ENCODE peak calls at places on chromosome 7, in four cellular contexts. Y is A549, Q is HepG2, O is H1. U is an unnamed sample.

GRCh38 chr7:378551-379455 is 88.8 kb downstream of the FOXL3 start:
- DNase-seq in Y (no peak), Q (no peak), O (no peak), U (no peak)

GRCh38 chr7:98240961-98241673 is 10.9 kb downstream of the TECPR1 start:
- DNase-seq in Y (peak; percentile 51), Q (peak; percentile 27), O (peak; percentile 86), U (peak; percentile 66)

GRCh38 chr7:92159-92767 is 100.1 kb upstream of the FAM20C start:
- DNase-seq in Y (no peak), Q (no peak), O (peak; percentile 37), U (no peak)

GRCh38 chr7:508461-509170 is 11.0 kb downstream of the PDGFA start:
- DNase-seq in Y (no peak), Q (no peak), O (no peak), U (no peak)

GRCh38 chr7:79683185-79683890 is 229.9 kb upstream of the MAGI2 start:
- DNase-seq in Y (no peak), Q (no peak), O (no peak), U (no peak)

GRCh38 chr7:27173412-27174076 is 576 bp downstream of the HOXA10 start:
- DNase-seq in Y (no peak), Q (no peak), O (peak; percentile 73), U (no peak)

GRCh38 chr7:122161628-122162027 is 17.6 kb upstream of the AASS start:
- DNase-seq in Y (no peak), Q (no peak), O (no peak), U (no peak)

GRCh38 chr7:140003913-140004382 is 58.8 kb downstream of the PARP12 start:
- DNase-seq in Y (peak; percentile 63), Q (peak; percentile 43), O (peak; percentile 64), U (peak; percentile 84)

GRCh38 chr7:47941136-47941844 is 7.0 kb downstream of the PKD1L1 start:
- DNase-seq in Y (no peak), Q (no peak), O (no peak), U (no peak)

GRCh38 chr7:101747758-101748345 is 69.6 kb upstream of the CUX1 start:
- DNase-seq in Y (no peak), Q (no peak), O (no peak), U (no peak)

GRCh38 chr7:92297736-92298135 is 52.0 kb downstream of the ANKIB1 start:
- DNase-seq in Y (no peak), Q (no peak), O (no peak), U (no peak)

GRCh38 chr7:1708640-1709249 is 38.7 kb downstream of the ELFN1 start:
- DNase-seq in Y (no peak), Q (no peak), O (peak; percentile 26), U (no peak)

GRCh38 chr7:7956531-7957221 is 11.9 kb upstream of the GLCCI1 start:
- DNase-seq in Y (no peak), Q (no peak), O (no peak), U (no peak)

GRCh38 chr7:151366141-151366871 is 24.7 kb downstream of the NUB1 start:
- DNase-seq in Y (no peak), Q (no peak), O (peak; percentile 29), U (no peak)

GRCh38 chr7:30683839-30684238 is 1.6 kb upstream of the CRHR2 start:
- DNase-seq in Y (no peak), Q (no peak), O (no peak), U (no peak)

GRCh38 chr7:93327006-93327633 is 95.0 kb downstream of the VPS50 start:
- DNase-seq in Y (no peak), Q (no peak), O (no peak), U (no peak)

GRCh38 chr7:12524794-12525386 is 45.6 kb upstream of the SCIN start:
- DNase-seq in Y (peak; percentile 60), Q (peak; percentile 33), O (no peak), U (peak; percentile 20)

GRCh38 chr7:139773372-139773771 is 4.4 kb downstream of the HIPK2 start:
- DNase-seq in Y (no peak), Q (no peak), O (no peak), U (no peak)

GRCh38 chr7:102044984-102045673 is 227.7 kb downstream of the CUX1 start:
- DNase-seq in Y (no peak), Q (no peak), O (no peak), U (no peak)

GRCh38 chr7:49398236-49398635 is 375.2 kb upstream of the VWC2 start:
- DNase-seq in Y (no peak), Q (no peak), O (no peak), U (no peak)

GRCh38 chr7:82050792-82051191 is 280.9 kb upstream of the HGF start:
- DNase-seq in Y (peak; percentile 59), Q (no peak), O (no peak), U (no peak)

GRCh38 chr7:127751723-127752448 is 99.9 kb downstream of the SND1 start:
- DNase-seq in Y (no peak), Q (no peak), O (no peak), U (no peak)

GRCh38 chr7:128026551-128026950 is 4.7 kb downstream of the LRRC4 start:
- DNase-seq in Y (no peak), Q (no peak), O (no peak), U (no peak)

GRCh38 chr7:138527746-138528223 is 67.7 kb downstream of the TRIM24 start:
- DNase-seq in Y (peak; percentile 54), Q (peak; percentile 25), O (no peak), U (peak; percentile 56)

GRCh38 chr7:140668641-140669040 is 4.1 kb upstream of the ADCK2 start:
- DNase-seq in Y (no peak), Q (no peak), O (no peak), U (no peak)

GRCh38 chr7:25877802-25878789 is 273.9 kb upstream of the NFE2L3 start:
- DNase-seq in Y (no peak), Q (no peak), O (no peak), U (no peak)

GRCh38 chr7:128939861-128940410 is 2.2 kb downstream of the IRF5 start:
- DNase-seq in Y (no peak), Q (no peak), O (no peak), U (peak; percentile 62)

GRCh38 chr7:20777377-20778062 is 9.2 kb downstream of the SP8 start:
- DNase-seq in Y (no peak), Q (no peak), O (peak; percentile 71), U (no peak)

GRCh38 chr7:132035517-132036362 is 479.3 kb upstream of the PODXL start:
- DNase-seq in Y (no peak), Q (no peak), O (no peak), U (no peak)

GRCh38 chr7:104272767-104273384 is 55.5 kb upstream of the LHFPL3 start:
- DNase-seq in Y (peak; percentile 41), Q (peak; percentile 36), O (no peak), U (peak; percentile 29)

GRCh38 chr7:41900532-41900931 is 197.6 kb upstream of the INHBA start:
- DNase-seq in Y (no peak), Q (no peak), O (no peak), U (no peak)

GRCh38 chr7:88835147-88835728 is 39.7 kb upstream of the TEX47 start:
- DNase-seq in Y (peak; percentile 37), Q (peak; percentile 27), O (no peak), U (peak; percentile 24)

GRCh38 chr7:99928994-99929729 is at the start of gene GJC3:
- DNase-seq in Y (peak; percentile 75), Q (peak; percentile 70), O (peak; percentile 82), U (peak; percentile 76)

GRCh38 chr7:130695840-130696239 is 9.5 kb upstream of the TSGA13 start:
- DNase-seq in Y (peak; percentile 64), Q (peak; percentile 36), O (no peak), U (peak; percentile 62)
- TF ChIP-seq PHF8 in Y (no peak), Q (no peak), O (no peak), U (no peak)

GRCh38 chr7:111137296-111138195 is 46.6 kb downstream of the LRRN3 start:
- DNase-seq in Y (no peak), Q (no peak), O (no peak), U (no peak)
- TF ChIP-seq PHF8 in Y (no peak), Q (no peak), O (no peak), U (no peak)

GRCh38 chr7:35839860-35840854 is 39.3 kb downstream of the SEPTIN7 start:
- DNase-seq in Y (peak; percentile 9), Q (no peak), O (no peak), U (no peak)
- TF ChIP-seq PHF8 in Y (no peak), Q (no peak), O (no peak), U (no peak)

GRCh38 chr7:35536396-35536826 is 158.5 kb downstream of the HERPUD2 start:
- DNase-seq in Y (no peak), Q (peak; percentile 39), O (no peak), U (no peak)
- TF ChIP-seq PHF8 in Y (no peak), Q (no peak), O (no peak), U (no peak)

DNA sequence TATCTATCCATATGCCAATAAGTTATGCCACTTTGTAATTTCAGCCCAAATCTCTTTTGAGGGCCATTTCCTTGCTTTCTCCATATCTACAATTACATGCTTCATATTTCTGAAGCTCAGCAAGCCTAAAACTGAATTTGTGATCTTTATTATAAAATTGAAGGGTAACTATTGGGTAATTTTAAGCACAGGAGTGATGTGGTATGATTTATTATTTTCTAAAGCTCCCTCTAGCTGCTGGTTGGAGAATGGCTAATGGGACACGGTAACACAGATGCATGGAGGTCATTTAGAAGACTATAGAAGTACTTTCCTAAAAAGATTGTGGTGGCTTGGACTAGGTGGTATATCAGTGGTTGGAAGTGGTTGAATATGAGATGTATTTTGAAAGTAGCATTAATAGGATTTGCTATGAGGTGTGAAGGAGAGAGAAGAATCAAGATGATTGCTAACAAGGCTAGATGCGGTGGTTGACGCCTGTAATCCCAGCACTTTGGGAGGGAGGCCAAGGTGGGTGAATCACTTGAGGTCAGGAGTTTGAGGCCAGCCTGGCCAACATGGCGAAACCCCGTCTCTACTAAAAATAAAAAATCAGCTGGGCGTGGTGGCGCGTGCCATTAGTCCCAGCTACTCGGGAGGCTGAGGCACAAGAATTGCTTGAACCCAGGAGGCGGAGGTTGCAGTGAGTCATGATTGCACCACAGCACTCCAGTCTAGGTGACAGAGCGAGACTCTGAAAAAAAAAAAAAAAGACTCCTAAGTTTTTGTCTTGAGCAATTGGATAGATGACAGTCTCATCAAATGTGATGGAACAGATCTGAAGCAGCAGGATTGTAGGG is 13.9 kb downstream of the KLHDC10 start:
- DNase-seq in Y (peak; percentile 44), Q (peak; percentile 14), O (no peak), U (peak; percentile 41)
- TF ChIP-seq PHF8 in Y (no peak), Q (no peak), O (no peak), U (no peak)

U was measured in K562.